ENCODE peak calls at places on chromosomes 5 and 9, in four cellular contexts. Y is gastrocnemius medialis, E is stomach, W is HCT116. C is an unnamed sample.
A peak's percentile ranks its signal among the peaks of the same experiment; 100 is the strongest.

GRCh38 chr5:138956801-138957200 is 81.7 kb upstream of the LRRTM2 start:
- DNase-seq in Y (no peak), W (no peak), E (no peak), C (no peak)

GRCh38 chr9:102974530-102974929 is 20.6 kb upstream of the CYLC2 start:
- DNase-seq in E (no peak), Y (no peak), W (no peak), C (no peak)

GRCh38 chr9:107874591-107875374 is 385.2 kb upstream of the KLF4 start:
- DNase-seq in Y (no peak), W (no peak), E (no peak), C (no peak)

GRCh38 chr5:78648359-78649219 is at the start of gene LHFPL2:
- DNase-seq in Y (peak; percentile 38), W (no peak), E (peak; percentile 77), C (peak; percentile 86)

GRCh38 chr5:59149271-59149670 is 566.4 kb downstream of the RAB3C start:
- DNase-seq in W (no peak), Y (no peak), E (no peak), C (no peak)

GRCh38 chr5:173243808-173244305 is 8.9 kb upstream of the NKX2-5 start:
- DNase-seq in E (no peak), W (no peak), Y (no peak), C (peak; percentile 74)

GRCh38 chr9:85741112-85741874 is 461 bp downstream of the AGTPBP1 start:
- DNase-seq in E (peak; percentile 36), Y (no peak), W (no peak), C (peak; percentile 84)

GRCh38 chr5:122311888-122312669 is at the start of gene SNCAIP:
- DNase-seq in W (no peak), Y (no peak), E (peak; percentile 40), C (peak; percentile 67)

GRCh38 chr5:134070979-134071849 is 43.3 kb upstream of the TCF7 start:
- DNase-seq in W (no peak), E (peak; percentile 55), Y (no peak), C (no peak)

GRCh38 chr5:13212843-13213242 is 731.6 kb downstream of the DNAH5 start:
- DNase-seq in E (no peak), Y (no peak), W (no peak), C (no peak)

GRCh38 chr9:85117831-85118230 is 448.3 kb downstream of the NTRK2 start:
- DNase-seq in W (no peak), E (no peak), Y (no peak), C (no peak)

GRCh38 chr5:123874600-123875201 is 362.7 kb downstream of the CSNK1G3 start:
- DNase-seq in E (no peak), Y (no peak), W (no peak), C (no peak)

GRCh38 chr5:35857606-35858205 is 1.0 kb downstream of the IL7R start:
- DNase-seq in W (no peak), Y (no peak), E (no peak), C (no peak)

GRCh38 chr5:103923616-103924168 is 361.1 kb upstream of the NUDT12 start:
- DNase-seq in Y (no peak), E (no peak), W (no peak), C (no peak)

GRCh38 chr5:50744761-50745160 is 78.3 kb downstream of the PARP8 start:
- DNase-seq in Y (no peak), E (no peak), W (no peak), C (no peak)

GRCh38 chr5:176360894-176361436 is 599 bp downstream of the KIAA1191 start:
- DNase-seq in W (no peak), Y (no peak), E (no peak), C (no peak)

GRCh38 chr5:76701298-76701697 is 14.6 kb upstream of the F2R start:
- DNase-seq in Y (no peak), W (no peak), E (no peak), C (no peak)

GRCh38 chr5:111756701-111757581 is at the start of gene NREP:
- DNase-seq in Y (peak; percentile 56), W (peak; percentile 71), E (peak; percentile 91), C (peak; percentile 90)

GRCh38 chr5:79888643-79889042 is 102.4 kb downstream of the MTX3 start:
- DNase-seq in E (no peak), W (no peak), Y (no peak), C (no peak)
- H3K4me3 ChIP-seq in E (no peak overlapping the region), W (no peak overlapping the region), Y (no peak overlapping the region), C (no peak overlapping the region)

GRCh38 chr9:123394291-123395235 is 38.6 kb downstream of the CRB2 start:
- DNase-seq in W (no peak), E (no peak), Y (no peak), C (no peak)

GRCh38 chr9:123392802-123393201 is 36.8 kb downstream of the CRB2 start:
- DNase-seq in W (no peak), E (no peak), Y (no peak), C (no peak)

GRCh38 chr9:123396007-123396511 is 40.1 kb downstream of the CRB2 start:
- DNase-seq in E (no peak), Y (no peak), W (no peak), C (no peak)

GRCh38 chr9:123397975-123398374 is 42.0 kb downstream of the CRB2 start:
- DNase-seq in W (no peak), Y (no peak), E (no peak), C (no peak)

DNA sequence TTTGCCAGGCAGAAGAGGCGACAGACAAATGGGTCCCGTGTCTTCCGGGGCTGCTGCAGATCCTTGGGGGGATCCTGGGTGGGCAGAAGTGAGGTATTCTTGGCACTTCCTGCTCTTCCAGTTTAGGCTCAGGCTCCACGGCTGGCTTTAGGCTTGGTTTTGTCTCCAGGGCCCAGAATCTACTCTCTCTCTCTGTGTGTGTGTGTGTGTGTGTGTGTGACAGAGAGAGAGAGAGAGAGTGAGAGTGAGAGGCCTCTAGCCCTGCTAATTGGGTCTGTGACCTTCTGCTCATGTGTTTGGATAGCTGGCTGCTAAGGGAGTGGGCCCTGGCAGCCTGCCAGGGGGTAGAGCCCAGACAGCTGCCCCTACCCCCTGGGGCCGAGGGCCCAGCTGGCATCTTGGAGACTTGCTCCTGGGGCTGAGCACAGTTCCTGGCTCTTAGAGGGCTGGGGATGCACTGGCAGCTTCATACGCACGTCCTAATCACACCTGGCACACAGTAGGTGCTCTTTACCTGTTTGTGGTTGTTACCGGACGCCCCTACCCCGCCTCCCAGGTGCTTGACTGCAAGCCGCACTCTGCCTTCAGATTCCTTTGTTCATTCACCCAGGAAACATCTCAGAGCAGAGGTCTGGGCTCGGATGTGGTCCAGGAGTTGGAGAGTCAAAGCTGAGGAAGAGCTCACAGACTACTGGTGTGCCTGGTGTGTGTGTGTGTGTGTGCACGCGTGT is 39.4 kb downstream of the CRB2 start:
- DNase-seq in W (no peak), Y (no peak), E (no peak), C (no peak)
- TF ChIP-seq POLR2A in W (no peak), Y (no peak), E (no peak), C (no peak)

DNA sequence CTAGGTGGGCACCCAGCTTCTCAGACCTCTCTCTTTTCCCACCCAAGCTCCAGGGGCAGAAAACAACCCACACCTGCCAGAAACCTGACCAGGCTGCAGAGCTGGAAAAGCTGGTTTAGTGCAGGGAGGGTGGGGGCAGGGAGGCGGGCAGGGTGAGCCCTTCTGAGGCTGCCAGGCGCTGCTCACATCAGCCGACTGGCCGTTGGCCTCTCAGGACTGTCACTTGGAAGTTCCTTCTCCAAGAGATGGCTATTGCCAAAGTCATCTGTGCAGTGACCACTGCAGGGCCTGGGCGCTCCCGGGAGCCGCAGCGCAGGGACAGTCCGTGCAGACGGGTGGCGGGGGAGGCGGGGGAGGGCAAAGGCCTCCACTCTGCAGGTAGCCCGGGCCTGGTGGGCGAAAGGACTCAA is 204.9 kb upstream of the IER5L start:
- DNase-seq in E (peak; percentile 92), W (peak; percentile 39), Y (peak; percentile 30), C (peak; percentile 80)
- TF ChIP-seq CTCF in E (no peak), W (no peak), Y (peak; percentile 34), C (no peak)

DNA sequence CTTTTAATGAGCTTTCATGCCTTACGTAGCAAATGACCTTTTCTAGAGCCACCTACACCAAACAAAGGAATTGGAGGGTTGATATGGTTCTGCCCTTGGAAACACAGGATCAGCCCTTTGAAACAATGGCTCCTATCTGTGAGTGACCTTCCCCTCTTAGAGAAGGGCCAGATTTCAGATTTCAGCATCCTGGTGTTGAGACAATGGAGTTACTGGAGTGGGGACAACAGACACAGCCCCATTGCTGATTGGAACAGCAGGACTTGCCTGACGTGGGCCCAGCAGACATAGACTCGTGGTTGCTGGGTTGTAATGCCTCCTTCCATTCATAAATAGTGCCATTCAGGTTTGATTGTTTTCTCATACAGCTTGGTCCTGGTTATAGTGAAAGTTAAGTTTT is 96.0 kb downstream of the GALNT10 start:
- DNase-seq in Y (no peak), E (no peak), W (no peak), C (no peak)
- H3K4me3 ChIP-seq in Y (no peak overlapping the region), E (no peak overlapping the region), W (no peak overlapping the region), C (no peak overlapping the region)

GRCh38 chr5:177371120-177371537 is 13.1 kb upstream of the SLC34A1 start:
- DNase-seq in W (no peak), E (no peak), Y (no peak), C (no peak)
- TF ChIP-seq POLR2A in W (no peak), E (no peak), Y (no peak), C (no peak)

GRCh38 chr9:36141288-36141687 is 4.8 kb downstream of the GLIPR2 start:
- DNase-seq in W (no peak), Y (no peak), E (no peak), C (no peak)
- TF ChIP-seq CTCF in W (no peak), Y (no peak), E (no peak), C (no peak)

DNA sequence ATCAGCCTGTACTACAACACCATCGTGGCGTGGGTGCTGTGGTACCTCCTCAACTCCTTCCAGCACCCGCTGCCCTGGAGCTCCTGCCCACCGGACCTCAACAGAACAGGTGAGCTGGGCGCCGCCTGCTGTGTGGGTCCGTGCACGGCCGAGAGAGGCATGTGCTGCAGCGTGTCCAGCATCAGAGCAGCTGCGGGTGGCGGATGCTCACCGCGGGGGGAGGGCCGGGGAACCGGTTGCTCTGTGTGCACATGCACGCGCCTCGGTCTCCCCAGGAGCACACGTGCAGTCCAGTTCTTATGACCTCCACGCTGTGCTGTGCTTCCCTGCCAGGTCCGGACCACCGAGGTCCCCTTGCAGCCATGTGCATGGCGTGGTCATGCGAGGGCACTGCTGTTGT is 7.6 kb downstream of the SLC6A18 start:
- DNase-seq in E (no peak), Y (no peak), W (no peak), C (no peak)
- H3K4me3 ChIP-seq in E (no peak overlapping the region), Y (no peak overlapping the region), W (no peak overlapping the region), C (no peak overlapping the region)

GRCh38 chr5:72705178-72705577 is 111.3 kb upstream of the TNPO1 start:
- DNase-seq in Y (no peak), W (no peak), E (no peak), C (no peak)
- TF ChIP-seq POLR2A in Y (no peak), W (no peak), E (no peak), C (no peak)

GRCh38 chr5:68643064-68643463 is 427.5 kb downstream of the PIK3R1 start:
- DNase-seq in E (no peak), Y (no peak), W (no peak), C (no peak)
- TF ChIP-seq CTCF in E (no peak), Y (no peak), W (no peak), C (no peak)

GRCh38 chr5:141135030-141135717 is at the start of gene PCDHB5:
- DNase-seq in E (no peak), Y (no peak), W (no peak), C (no peak)

GRCh38 chr5:141135718-141136266 is 786 bp downstream of the PCDHB5 start:
- DNase-seq in W (no peak), Y (no peak), E (no peak), C (no peak)
- H3K4me3 ChIP-seq in W (no peak overlapping the region), Y (peak overlapping the region; percentile 48), E (peak overlapping the region; percentile 14), C (peak overlapping the region; percentile 31)

C was measured in suprapubic skin.